ENCODE peak calls at places on chromosomes 1 and 21, in four cellular contexts. A is astrocyte, H is AG04450, W is WTC11. C is an unnamed sample.

GRCh38 chr1:210144736-210145135 is 87.9 kb upstream of the SERTAD4 start:
- DNase-seq in A (no peak), W (no peak), H (no peak), C (no peak)

GRCh38 chr1:160032165-160032827 is 506 bp upstream of the PIGM start:
- DNase-seq in W (no peak), H (no peak), A (no peak), C (no peak)

GRCh38 chr1:92446990-92447681 is 39.6 kb downstream of the GFI1 start:
- DNase-seq in W (peak; percentile 20), H (no peak), A (peak; percentile 49), C (no peak)

GRCh38 chr21:44018813-44019567 is 6.9 kb downstream of the TRAPPC10 start:
- DNase-seq in W (no peak), H (no peak), A (no peak), C (no peak)

GRCh38 chr1:200837931-200838571 is 34.7 kb upstream of the GPR25 start:
- DNase-seq in A (peak; percentile 10), W (no peak), H (no peak), C (no peak)

GRCh38 chr1:55559111-55559510 is 343.9 kb upstream of the USP24 start:
- DNase-seq in A (no peak), W (no peak), H (no peak), C (no peak)

GRCh38 chr1:179586107-179586823 is 5.4 kb upstream of the TDRD5 start:
- DNase-seq in W (peak; percentile 76), A (peak; percentile 22), H (no peak), C (no peak)

GRCh38 chr1:191615422-191615821 is 542.8 kb upstream of the RGS18 start:
- DNase-seq in A (no peak), H (no peak), W (no peak), C (no peak)

GRCh38 chr1:113809651-113810602 is 2.3 kb downstream of the RSBN1 start:
- DNase-seq in W (no peak), A (peak; percentile 39), H (no peak), C (no peak)

GRCh38 chr1:166947398-166948043 is 27.8 kb downstream of the ILDR2 start:
- DNase-seq in A (peak; percentile 77), H (no peak), W (peak; percentile 68), C (peak; percentile 84)

GRCh38 chr1:14987829-14988603 is 165.5 kb upstream of the TMEM51 start:
- DNase-seq in W (no peak), A (no peak), H (no peak), C (no peak)

GRCh38 chr1:201649776-201650607 is 111.1 kb downstream of the NAV1 start:
- DNase-seq in H (no peak), W (peak; percentile 92), A (peak; percentile 69), C (peak; percentile 84)

GRCh38 chr1:12595839-12596821 is 21.9 kb downstream of the DHRS3 start:
- DNase-seq in W (peak; percentile 89), H (peak; percentile 91), A (peak; percentile 99), C (peak; percentile 81)

GRCh38 chr1:185338719-185339622 is 21.9 kb upstream of the IVNS1ABP start:
- DNase-seq in H (no peak), W (no peak), A (peak; percentile 45), C (no peak)

GRCh38 chr1:86706018-86706417 is 1.6 kb downstream of the SH3GLB1 start:
- DNase-seq in H (no peak), A (no peak), W (no peak), C (no peak)

GRCh38 chr1:200294241-200294640 is 115.6 kb downstream of the ZNF281 start:
- DNase-seq in W (no peak), H (no peak), A (no peak), C (no peak)

GRCh38 chr1:224431726-224432125 is 2.9 kb downstream of the WDR26 start:
- DNase-seq in H (no peak), A (no peak), W (no peak), C (no peak)

GRCh38 chr1:203690730-203691129 is 64.1 kb downstream of the ATP2B4 start:
- DNase-seq in W (peak; percentile 29), H (no peak), A (no peak), C (no peak)

GRCh38 chr1:212238552-212238951 is 46.7 kb upstream of the PPP2R5A start:
- DNase-seq in A (no peak), H (no peak), W (no peak), C (no peak)

GRCh38 chr1:8702848-8703810 is 114.3 kb downstream of the RERE start:
- DNase-seq in H (peak; percentile 68), A (peak; percentile 91), W (peak; percentile 87), C (peak; percentile 92)

GRCh38 chr1:10824821-10825540 is 28.5 kb upstream of the CASZ1 start:
- DNase-seq in A (peak; percentile 78), W (no peak), H (peak; percentile 24), C (no peak)

GRCh38 chr1:178055779-178056471 is 38.0 kb upstream of the RASAL2 start:
- DNase-seq in A (no peak), W (no peak), H (no peak), C (no peak)

GRCh38 chr1:172906778-172907592 is 143.8 kb downstream of the TNFSF18 start:
- DNase-seq in H (no peak), A (peak; percentile 94), W (no peak), C (no peak)

GRCh38 chr1:207070811-207071210 is 17.7 kb downstream of the PFKFB2 start:
- DNase-seq in A (no peak), H (no peak), W (no peak), C (no peak)

GRCh38 chr1:206803221-206803730 is 31.0 kb upstream of the IL10 start:
- DNase-seq in H (no peak), W (no peak), A (no peak), C (no peak)

GRCh38 chr1:78490861-78491310 is at the start of gene PTGFR:
- DNase-seq in W (peak; percentile 68), A (peak; percentile 31), H (no peak), C (no peak)

GRCh38 chr1:201741763-201742342 is 87.1 kb upstream of the IPO9 start:
- DNase-seq in W (no peak), A (no peak), H (no peak), C (no peak)

GRCh38 chr1:36355811-36356210 is 29.9 kb downstream of the STK40 start:
- DNase-seq in A (no peak), H (no peak), W (no peak), C (no peak)

GRCh38 chr1:3869751-3870301 is 12.6 kb downstream of the DFFB start:
- DNase-seq in W (no peak), H (no peak), A (no peak), C (no peak)

DNA sequence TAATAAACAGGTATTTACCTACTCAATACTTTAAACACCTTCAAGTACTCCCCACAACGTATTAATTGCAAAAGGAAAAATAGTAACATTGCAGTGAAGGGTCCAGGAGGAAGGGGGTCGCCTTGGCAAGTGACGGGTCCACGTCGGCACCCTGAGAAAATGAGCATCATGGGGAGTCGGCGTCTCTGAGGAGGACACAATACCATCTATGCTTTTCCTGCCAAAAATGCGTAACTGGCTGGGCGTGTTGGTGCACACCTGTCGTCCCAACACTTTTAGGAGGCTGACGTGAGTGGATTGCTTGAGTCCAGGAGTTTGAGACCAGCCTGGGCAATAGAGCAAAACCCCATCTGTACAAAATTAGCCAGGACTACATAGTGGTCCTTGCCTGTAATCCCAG is 7.3 kb downstream of the FTCD start:
- DNase-seq in A (no peak), W (peak; percentile 5), H (no peak), C (no peak)
- TF ChIP-seq CTCF in A (no peak), W (no peak), H (no peak), C (no peak)

DNA sequence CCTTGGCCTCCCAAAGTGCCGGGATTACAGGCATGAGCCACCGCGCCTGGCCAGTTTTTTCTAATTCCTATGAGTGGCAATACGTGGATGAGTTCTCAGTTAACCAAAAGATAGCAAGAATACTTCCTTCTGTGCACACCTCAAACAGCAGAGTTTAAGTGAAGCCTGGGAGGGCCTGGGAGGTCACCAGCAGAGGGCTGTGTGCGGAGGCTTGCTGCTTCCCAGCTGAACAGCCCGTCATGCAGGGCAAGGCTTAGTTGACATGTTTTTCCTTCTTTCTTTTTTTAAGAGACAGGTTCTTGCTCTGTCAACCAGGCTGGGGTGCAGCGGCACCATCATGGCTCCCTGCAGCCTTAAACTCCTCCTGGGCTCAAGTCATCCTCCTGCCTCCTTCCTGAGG is 17.8 kb downstream of the GNG4 start:
- DNase-seq in W (no peak), A (no peak), H (no peak), C (no peak)
- TF ChIP-seq CTCF in W (no peak), A (no peak), H (no peak), C (peak; percentile 31)

GRCh38 chr21:39881661-39882060 is 14.4 kb downstream of the PCP4 start:
- DNase-seq in W (no peak), H (no peak), A (no peak), C (no peak)
- TF ChIP-seq CTCF in W (no peak), H (no peak), A (no peak), C (no peak)

GRCh38 chr1:43935711-43936427 is 2.3 kb downstream of the ARTN start:
- DNase-seq in W (peak; percentile 48), H (no peak), A (no peak), C (no peak)

GRCh38 chr1:43936470-43937151 is 3.0 kb downstream of the ARTN start:
- DNase-seq in W (peak; percentile 66), H (no peak), A (no peak), C (no peak)

GRCh38 chr1:43933386-43934278 is at the start of gene ARTN:
- DNase-seq in A (no peak), W (peak; percentile 81), H (no peak), C (no peak)

GRCh38 chr1:43934279-43934985 is 831 bp downstream of the ARTN start:
- DNase-seq in H (no peak), A (no peak), W (peak; percentile 92), C (no peak)

GRCh38 chr1:43934986-43935324 is 1.4 kb downstream of the ARTN start:
- DNase-seq in H (no peak), W (no peak), A (no peak), C (no peak)
- TF ChIP-seq CTCF in H (no peak), W (no peak), A (no peak), C (peak; percentile 10)

GRCh38 chr1:153968000-153968363 is 280 bp downstream of the CREB3L4 start:
- DNase-seq in A (no peak), H (no peak), W (peak; percentile 54), C (no peak)
- TF ChIP-seq CTCF in A (no peak), H (no peak), W (no peak), C (no peak)

DNA sequence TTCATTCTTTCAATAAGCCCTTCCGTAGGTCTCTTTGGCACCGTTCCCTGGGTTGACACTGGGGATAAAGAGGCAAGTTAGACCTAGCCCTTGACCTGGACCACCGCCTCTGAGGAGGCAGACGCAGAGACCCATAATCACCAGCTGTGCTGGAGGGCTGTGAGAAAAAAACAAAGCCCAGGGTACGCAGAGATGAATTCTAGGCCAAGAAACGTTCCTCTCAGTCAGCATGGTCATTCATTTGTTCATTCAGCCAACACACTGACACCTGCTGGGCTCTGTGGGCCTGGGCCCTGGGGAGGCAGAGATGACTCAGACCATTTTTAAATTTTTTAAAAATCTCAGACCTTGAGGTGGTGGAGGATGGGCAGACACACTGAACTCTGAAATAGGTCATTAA is 26.3 kb upstream of the TRABD2B start:
- DNase-seq in A (no peak), W (no peak), H (no peak), C (no peak)
- TF ChIP-seq CTCF in A (no peak), W (no peak), H (no peak), C (no peak)

GRCh38 chr1:2378441-2378851 is 12.9 kb downstream of the MORN1 start:
- DNase-seq in W (no peak), H (no peak), A (no peak), C (no peak)
- TF ChIP-seq CTCF in W (no peak), H (no peak), A (no peak), C (no peak)

C was measured in type B pancreatic cell.